ENCODE peak calls at places on chromosomes 4 and X, in five cellular contexts. W is NCI-H1105, D is left cardiac atrium, L is nephron progenitor cell, Z is hypothalamus. N is an unnamed sample.
A peak's percentile ranks its signal among the peaks of the same experiment; 100 is the strongest.

GRCh38 chr4:153137168-153137567 is 67.1 kb upstream of the TRIM2 start:
- DNase-seq in W (no peak), D (peak; percentile 55), L (no peak), Z (no peak), N (no peak)

GRCh38 chr4:78569291-78569821 is 17.8 kb downstream of the ANXA3 start:
- DNase-seq in W (no peak), D (no peak), L (no peak), Z (no peak), N (no peak)

GRCh38 chrX:17595456-17596035 is 141.7 kb upstream of the SCML1 start:
- DNase-seq in W (no peak), D (no peak), L (no peak), Z (no peak), N (no peak)

GRCh38 chr4:95540227-95540626 is 8.5 kb downstream of the UNC5C start:
- DNase-seq in W (no peak), D (peak; percentile 26), L (no peak), Z (no peak), N (no peak)

GRCh38 chr4:183797445-183798248 is 107.5 kb upstream of the STOX2 start:
- DNase-seq in W (no peak), D (peak; percentile 56), L (peak; percentile 70), Z (no peak), N (peak; percentile 54)

GRCh38 chr4:38704755-38705154 is 40.8 kb downstream of the KLF3 start:
- DNase-seq in W (no peak), D (no peak), L (no peak), Z (no peak), N (no peak)

GRCh38 chrX:104419211-104419610 is 146.8 kb upstream of the IL1RAPL2 start:
- DNase-seq in W (no peak), D (no peak), L (no peak), Z (no peak), N (no peak)

GRCh38 chr4:152112887-152113286 is 352.1 kb upstream of the GATB start:
- DNase-seq in W (no peak), D (no peak), L (peak; percentile 39), Z (no peak), N (no peak)

GRCh38 chrX:10098235-10098819 is 58.4 kb upstream of the CLCN4 start:
- DNase-seq in W (no peak), D (no peak), L (no peak), Z (no peak), N (no peak)

GRCh38 chr4:125313497-125313896 is 1.3 kb upstream of the FAT4 start:
- DNase-seq in W (peak; percentile 37), D (no peak), L (peak; percentile 44), Z (no peak), N (peak; percentile 39)

GRCh38 chr4:144267084-144267483 is 126.6 kb upstream of the GYPA start:
- DNase-seq in W (peak; percentile 28), D (no peak), L (no peak), Z (no peak), N (no peak)

GRCh38 chr4:3312362-3312761 is 19.5 kb downstream of the RGS12 start:
- DNase-seq in W (no peak), D (no peak), L (no peak), Z (no peak), N (no peak)

GRCh38 chr4:88457307-88458090 is 580 bp downstream of the HERC5 start:
- DNase-seq in W (peak; percentile 31), D (peak; percentile 59), L (peak; percentile 68), Z (peak; percentile 8), N (peak; percentile 37)

GRCh38 chr4:148112231-148112982 is 329.8 kb downstream of the NR3C2 start:
- DNase-seq in W (no peak), D (no peak), L (no peak), Z (no peak), N (no peak)

GRCh38 chr4:3235581-3235980 is 13.4 kb upstream of the MSANTD1 start:
- DNase-seq in W (no peak), D (no peak), L (no peak), Z (no peak), N (no peak)

GRCh38 chr4:48255130-48255958 is 14.3 kb downstream of the TEC start:
- DNase-seq in W (no peak), D (no peak), L (no peak), Z (no peak), N (no peak)

GRCh38 chrX:127404156-127404555 is 584.6 kb downstream of the PRR32 start:
- DNase-seq in W (no peak), D (no peak), L (no peak), Z (no peak), N (no peak)

GRCh38 chr4:3302164-3302785 is 9.5 kb downstream of the RGS12 start:
- DNase-seq in W (no peak), D (peak; percentile 54), L (no peak), Z (no peak), N (no peak)

GRCh38 chrX:125998432-125998831 is 167.7 kb downstream of the DCAF12L2 start:
- DNase-seq in W (peak; percentile 8), D (no peak), L (no peak), Z (no peak), N (no peak)

GRCh38 chr4:145177511-145177905 is 2.9 kb downstream of the OTUD4 start:
- DNase-seq in W (no peak), D (no peak), L (no peak), Z (no peak), N (no peak)

GRCh38 chr4:14035076-14035475 is 407.6 kb upstream of the BOD1L1 start:
- DNase-seq in W (no peak), D (no peak), L (no peak), Z (no peak), N (no peak)

GRCh38 chr4:174828845-174829701 is at the start of gene GLRA3:
- DNase-seq in W (peak; percentile 93), D (no peak), L (peak; percentile 92), Z (peak; percentile 20), N (peak; percentile 91)

GRCh38 chr4:187929024-187929423 is 66.5 kb upstream of the ZFP42 start:
- DNase-seq in W (no peak), D (no peak), L (no peak), Z (no peak), N (no peak)

GRCh38 chr4:8913121-8913857 is 41.6 kb upstream of the HMX1 start:
- DNase-seq in W (no peak), D (no peak), L (no peak), Z (no peak), N (peak; percentile 5)

GRCh38 chrX:20739038-20739745 is 472.5 kb upstream of the RPS6KA3 start:
- DNase-seq in W (no peak), D (no peak), L (no peak), Z (no peak), N (no peak)

GRCh38 chr4:186932196-186932595 is 208.5 kb upstream of the FAT1 start:
- DNase-seq in W (peak; percentile 24), D (no peak), L (no peak), Z (no peak), N (no peak)

GRCh38 chr4:117370944-117371665 is 285.7 kb upstream of the TRAM1L1 start:
- DNase-seq in W (no peak), D (no peak), L (no peak), Z (no peak), N (no peak)

GRCh38 chrX:45830343-45830742 is 629.7 kb upstream of the DIPK2B start:
- DNase-seq in W (no peak), D (no peak), L (no peak), Z (no peak), N (no peak)

GRCh38 chr4:105170703-105171102 is 24.0 kb downstream of the TET2 start:
- DNase-seq in W (no peak), D (no peak), L (no peak), Z (no peak), N (no peak)

GRCh38 chr4:40890764-40891163 is 141.0 kb downstream of the NSUN7 start:
- DNase-seq in W (no peak), D (no peak), L (no peak), Z (no peak), N (no peak)

GRCh38 chr4:24664956-24665355 is 80.6 kb upstream of the DHX15 start:
- DNase-seq in W (no peak), D (no peak), L (no peak), Z (no peak), N (no peak)

GRCh38 chrX:111352424-111352823 is 59.6 kb downstream of the DCX start:
- DNase-seq in W (peak; percentile 48), D (peak; percentile 32), L (no peak), Z (no peak), N (no peak)

GRCh38 chr4:87019898-87020297 is 85.1 kb downstream of the AFF1 start:
- DNase-seq in W (no peak), D (no peak), L (no peak), Z (no peak), N (no peak)

GRCh38 chrX:65127804-65128203 is 151.6 kb upstream of the ZC4H2 start:
- DNase-seq in W (no peak), D (no peak), L (no peak), Z (no peak), N (no peak)

GRCh38 chr4:16843831-16844508 is 54.5 kb downstream of the LDB2 start:
- DNase-seq in W (no peak), D (no peak), L (no peak), Z (no peak), N (no peak)